ENCODE peak calls at places on chromosomes 2 and 18, in five cellular contexts. M, N, R, J and P are unnamed samples.

GRCh38 chr2:36717556-36718266 is 21.2 kb downstream of the VIT start:
- DNase-seq in R (peak; percentile 16), J (no peak), M (no peak), N (no peak), P (no peak)

GRCh38 chr2:170277943-170278342 is 100.0 kb downstream of the MYO3B start:
- DNase-seq in R (no peak), M (no peak), N (no peak), J (no peak), P (no peak)

GRCh38 chr2:47617523-47618271 is 165.2 kb upstream of the MSH6 start:
- DNase-seq in M (no peak), N (no peak), J (no peak), R (no peak), P (no peak)

GRCh38 chr2:45885111-45885685 is 233.7 kb downstream of the PRKCE start:
- DNase-seq in N (no peak), M (no peak), J (no peak), R (no peak), P (no peak)

GRCh38 chr2:80651435-80651834 is 346.9 kb upstream of the LRRTM1 start:
- DNase-seq in J (no peak), R (no peak), N (no peak), M (no peak), P (no peak)

GRCh38 chr2:66271777-66272176 is 163.1 kb upstream of the MEIS1 start:
- DNase-seq in J (no peak), N (no peak), M (no peak), R (no peak), P (no peak)

GRCh38 chr2:125341353-125341752 is 1314.6 kb upstream of the GYPC start:
- DNase-seq in J (no peak), R (no peak), N (no peak), M (no peak), P (no peak)

GRCh38 chr2:225948903-225949302 is 549.4 kb downstream of the NYAP2 start:
- DNase-seq in M (no peak), J (peak; percentile 63), R (peak; percentile 49), N (no peak), P (no peak)

GRCh38 chr2:101855776-101856175 is 136.0 kb upstream of the IL1R2 start:
- DNase-seq in N (no peak), M (no peak), R (no peak), J (no peak), P (no peak)

GRCh38 chr2:223087466-223087865 is 35.5 kb downstream of the KCNE4 start:
- DNase-seq in R (no peak), J (no peak), N (no peak), M (no peak), P (no peak)

GRCh38 chr18:46253498-46253897 is 149.3 kb downstream of the HAUS1 start:
- DNase-seq in M (peak; percentile 57), N (no peak), R (no peak), J (no peak), P (peak; percentile 25)

GRCh38 chr2:171416009-171416926 is 17.5 kb downstream of the METTL8 start:
- DNase-seq in R (peak; percentile 79), M (peak; percentile 98), N (peak; percentile 64), J (peak; percentile 86), P (peak; percentile 91)

GRCh38 chr2:111898703-111899514 is 502 bp downstream of the MERTK start:
- DNase-seq in R (no peak), N (peak; percentile 61), M (no peak), J (no peak), P (peak; percentile 30)

GRCh38 chr2:162915858-162916257 is 77.3 kb upstream of the KCNH7 start:
- DNase-seq in N (no peak), J (no peak), M (no peak), R (no peak), P (peak; percentile 92)

GRCh38 chr2:12437144-12437543 is 279.6 kb upstream of the TRIB2 start:
- DNase-seq in N (no peak), M (no peak), R (no peak), J (no peak), P (no peak)

GRCh38 chr2:12441750-12442626 is 274.7 kb upstream of the TRIB2 start:
- DNase-seq in R (no peak), J (no peak), N (no peak), M (no peak), P (no peak)

GRCh38 chr2:12442627-12442928 is 274.2 kb upstream of the TRIB2 start:
- DNase-seq in J (no peak), R (no peak), M (peak; percentile 73), N (no peak), P (no peak)

GRCh38 chr2:12436483-12436882 is 280.3 kb upstream of the TRIB2 start:
- DNase-seq in R (no peak), J (no peak), M (peak; percentile 62), N (no peak), P (no peak)

GRCh38 chr2:12440731-12441130 is 276.0 kb upstream of the TRIB2 start:
- DNase-seq in M (no peak), J (no peak), N (peak; percentile 42), R (no peak), P (no peak)
- H4K91ac ChIP-seq in M (peak overlapping the region; percentile 28), J (no peak overlapping the region), N (no peak overlapping the region), R (no peak overlapping the region), P (no peak overlapping the region)

GRCh38 chr2:38601061-38601460 is 1.7 kb downstream of the HNRNPLL start:
- DNase-seq in R (no peak), J (no peak), N (no peak), M (no peak), P (no peak)

GRCh38 chr2:38600242-38600891 is 2.4 kb downstream of the HNRNPLL start:
- DNase-seq in M (no peak), N (no peak), J (no peak), R (no peak), P (peak; percentile 48)

GRCh38 chr2:38602732-38603401 is at the start of gene HNRNPLL:
- DNase-seq in M (peak; percentile 97), R (peak; percentile 99), N (peak; percentile 97), J (peak; percentile 98), P (peak; percentile 99)

GRCh38 chr2:38602136-38602731 is 494 bp downstream of the HNRNPLL start:
- DNase-seq in M (no peak), R (peak; percentile 75), N (peak; percentile 48), J (peak; percentile 48), P (peak; percentile 37)

DNA sequence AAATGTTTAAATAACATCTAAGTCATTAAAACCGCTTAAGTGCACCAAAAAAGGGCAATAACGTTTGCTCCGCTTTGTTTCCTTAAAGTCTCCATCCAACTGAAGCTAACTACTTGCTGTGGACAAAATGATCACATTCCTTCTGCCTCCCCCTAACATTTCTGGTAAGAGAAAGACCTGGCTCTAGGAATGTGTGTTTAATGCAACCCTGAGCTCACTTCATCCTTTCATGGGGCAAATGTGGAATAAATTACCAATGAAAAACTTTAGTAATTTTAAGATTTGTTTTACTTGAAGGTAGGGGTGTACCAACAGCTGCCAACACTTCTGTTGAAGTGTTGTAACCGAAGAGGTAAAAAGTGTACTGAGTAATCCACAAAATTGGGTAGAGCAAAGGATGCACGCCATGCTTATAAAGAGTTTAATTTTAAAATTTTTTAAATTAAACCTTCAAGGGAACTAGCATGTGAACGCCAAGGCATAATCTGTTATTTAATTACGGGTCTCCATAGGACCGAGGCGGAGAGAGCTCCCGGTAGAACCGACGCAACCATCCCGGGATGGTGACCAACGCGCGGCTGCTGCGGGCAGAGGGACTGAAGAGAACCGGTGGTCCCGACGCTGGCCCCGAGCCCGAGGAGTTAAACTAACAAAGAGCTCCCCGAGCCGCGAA is 1.1 kb downstream of the HNRNPLL start:
- DNase-seq in R (no peak), M (peak; percentile 39), N (peak; percentile 37), J (no peak), P (no peak)
- H4K91ac ChIP-seq in R (no peak overlapping the region), M (peak overlapping the region; percentile 20), N (no peak overlapping the region), J (no peak overlapping the region), P (peak overlapping the region; percentile 97)

DNA sequence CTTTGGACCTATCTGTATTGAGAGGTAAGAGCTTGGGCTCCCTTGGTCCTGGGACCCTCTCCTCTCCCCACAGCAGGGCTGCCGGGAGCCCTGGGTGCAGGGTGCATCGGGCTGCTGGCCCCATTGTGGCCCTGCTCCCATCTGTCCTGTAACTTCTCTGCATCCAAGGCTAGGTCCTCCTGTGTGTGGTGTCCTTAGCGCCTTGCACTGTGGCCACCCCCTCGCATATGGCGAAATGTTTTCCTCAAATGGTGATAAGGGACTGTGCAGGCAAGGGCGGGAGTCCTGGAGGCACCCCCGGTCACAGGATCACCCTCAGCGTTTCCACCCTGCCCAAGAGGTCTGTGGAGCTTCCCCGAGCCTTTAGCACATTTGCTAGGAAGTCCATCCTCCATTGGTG is 208.2 kb downstream of the SH3RF3 start:
- DNase-seq in J (peak; percentile 6), R (no peak), N (no peak), M (no peak), P (no peak)
- H4K91ac ChIP-seq in J (no peak overlapping the region), R (no peak overlapping the region), N (no peak overlapping the region), M (peak overlapping the region; percentile 100), P (no peak overlapping the region)

DNA sequence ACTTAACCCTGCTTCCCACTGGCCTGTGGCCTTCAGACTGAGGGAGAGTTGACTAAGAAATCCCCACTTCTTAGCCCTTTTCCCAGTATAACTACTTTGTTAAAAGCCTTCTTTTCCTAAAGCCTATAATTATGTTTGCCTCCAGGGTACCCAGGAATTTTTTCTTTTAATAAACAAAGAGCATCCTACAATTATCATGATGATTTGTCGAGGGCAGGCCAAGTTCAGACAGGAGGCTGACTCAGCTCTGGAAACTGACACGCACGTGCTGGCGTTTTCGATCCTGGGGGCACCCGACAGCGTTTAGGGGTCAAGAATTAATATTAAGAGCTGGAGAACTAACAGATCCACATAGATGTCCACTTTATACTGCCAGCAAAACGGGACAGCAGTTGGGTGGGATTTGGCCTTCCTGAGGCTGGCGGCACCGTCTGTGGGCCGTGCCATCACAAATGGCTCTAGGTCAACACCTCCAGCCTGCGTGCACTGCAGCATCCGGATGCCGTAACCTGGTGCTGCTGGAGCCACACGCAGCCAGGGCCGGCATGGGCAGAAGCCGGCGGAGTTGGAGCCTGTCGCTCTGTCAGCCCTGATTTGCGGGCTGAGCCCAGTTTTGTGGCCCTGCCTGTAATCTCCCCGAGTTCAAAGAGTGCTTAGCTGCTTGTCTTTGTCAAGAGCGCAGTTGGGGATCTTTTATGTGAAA is 190.9 kb downstream of the GLI2 start:
- DNase-seq in R (no peak), N (no peak), J (no peak), M (peak; percentile 48), P (no peak)
- H4K91ac ChIP-seq in R (no peak overlapping the region), N (no peak overlapping the region), J (no peak overlapping the region), M (peak overlapping the region; percentile 63), P (no peak overlapping the region)

DNA sequence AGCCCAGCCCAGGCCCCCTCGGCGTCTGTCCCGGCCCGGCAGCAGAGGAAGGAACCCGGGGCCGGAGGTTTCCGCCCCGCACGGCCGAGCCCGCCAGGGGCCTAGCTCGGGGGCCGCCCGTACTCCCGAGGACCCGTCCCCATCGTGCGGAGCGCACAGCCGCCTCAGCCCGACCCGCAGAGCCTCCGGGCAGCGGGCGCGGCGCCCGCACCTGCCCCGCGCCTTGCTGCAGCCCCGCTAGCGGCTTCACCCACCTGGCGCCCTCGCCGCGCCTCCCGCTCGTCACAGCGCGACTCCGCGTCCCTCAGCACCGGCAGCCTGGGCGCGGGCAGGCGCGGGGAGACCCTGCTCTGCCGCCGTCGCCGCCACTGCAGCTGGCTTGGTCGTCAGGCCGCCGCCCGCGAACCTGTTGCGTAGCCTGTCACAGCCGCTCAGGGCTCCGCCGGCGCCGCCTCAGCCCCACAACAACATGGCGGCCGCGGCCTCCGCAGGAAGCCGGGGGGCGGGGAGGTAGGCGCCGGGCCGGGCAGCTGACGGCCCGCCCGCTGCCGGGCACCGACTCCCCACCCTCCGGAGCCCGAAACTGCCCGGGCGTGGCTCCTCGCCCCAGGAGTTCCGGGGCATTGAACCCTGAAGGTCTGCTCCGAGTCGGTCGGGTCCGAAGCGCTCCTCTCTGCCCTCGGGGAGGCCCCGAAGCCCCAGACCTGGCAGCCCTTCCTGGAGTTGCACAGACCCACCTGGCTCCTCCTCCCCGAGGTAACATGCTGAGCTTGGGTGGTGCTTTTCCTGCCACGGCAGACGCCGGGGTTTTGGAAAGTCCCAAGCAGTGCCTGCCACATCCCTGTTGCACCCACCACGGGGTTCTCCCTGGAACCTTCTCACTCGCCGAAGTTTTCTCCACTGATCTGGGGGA is at the start of gene ITSN2:
- DNase-seq in R (peak; percentile 89), M (peak; percentile 49), J (peak; percentile 82), N (peak; percentile 67), P (peak; percentile 65)
- H4K91ac ChIP-seq in R (peak within 1 kb of the TSS; percentile 92), M (peak within 1 kb of the TSS; percentile 75), J (no peak within 1 kb of the TSS), N (peak within 1 kb of the TSS; percentile 98), P (peak within 1 kb of the TSS; percentile 93)